ENCODE peak calls at places on chromosomes 12 and 14, in six cellular contexts. L is IMR-90, O is mesenchymal stem cell, U is neuronal stem cell, A is H9, K is H1. R is an unnamed sample.

GRCh38 chr14:65222434-65222833 is 120.1 kb upstream of the MAX start:
- DNase-seq in L (peak), O (peak), U (no peak), A (peak), K (peak), R (peak)

GRCh38 chr14:70358631-70359030 is 852 bp downstream of the COX16 start:
- DNase-seq in L (peak), O (no peak), U (no peak), A (no peak), K (no peak), R (no peak)

GRCh38 chr12:104721944-104722343 is 236.1 kb downstream of the SLC41A2 start:
- DNase-seq in L (no peak), O (no peak), U (no peak), A (no peak), K (no peak), R (no peak)

GRCh38 chr14:103078420-103078749 is 5.6 kb upstream of the LBHD2 start:
- DNase-seq in L (peak), O (peak), U (peak), A (peak), K (no peak), R (peak)

GRCh38 chr12:124938606-124939427 is 24.4 kb upstream of the UBC start:
- DNase-seq in L (peak), O (peak), U (no peak), A (peak), K (no peak), R (peak)

GRCh38 chr14:35004839-35005238 is 22.0 kb downstream of the SRP54 start:
- DNase-seq in L (no peak), O (no peak), U (no peak), A (no peak), K (no peak), R (no peak)

GRCh38 chr12:127431177-127431576 is 835.8 kb upstream of the TMEM132C start:
- DNase-seq in L (no peak), O (no peak), U (no peak), A (no peak), K (no peak), R (no peak)

GRCh38 chr12:6827437-6827894 is 741 bp upstream of the P3H3 start:
- DNase-seq in L (peak), O (peak), U (peak), A (peak), K (peak), R (peak)

GRCh38 chr12:51752490-51752889 is 96.0 kb downstream of the FIGNL2 start:
- DNase-seq in L (peak), O (peak), U (peak), A (no peak), K (no peak), R (peak)

GRCh38 chr14:44316647-44317432 is 190.2 kb downstream of the FSCB start:
- DNase-seq in L (peak), O (peak), U (no peak), A (no peak), K (no peak), R (peak)

GRCh38 chr12:32399373-32400113 is at the start of gene FGD4:
- DNase-seq in L (peak), O (peak), U (peak), A (peak), K (peak), R (peak)

GRCh38 chr12:54701940-54702592 is 53.9 kb upstream of the DCD start:
- DNase-seq in L (peak), O (peak), U (peak), A (no peak), K (no peak), R (peak)

GRCh38 chr12:51218607-51219161 is 822 bp upstream of the POU6F1 start:
- DNase-seq in L (no peak), O (no peak), U (no peak), A (peak), K (peak), R (peak)

GRCh38 chr14:88895116-88895515 is 70.7 kb downstream of the TTC8 start:
- DNase-seq in L (peak), O (peak), U (no peak), A (no peak), K (no peak), R (no peak)

GRCh38 chr12:119069029-119069731 is 87.8 kb downstream of the SRRM4 start:
- DNase-seq in L (no peak), O (no peak), U (no peak), A (no peak), K (no peak), R (peak)

GRCh38 chr12:108801736-108802665 is 55.4 kb downstream of the SSH1 start:
- DNase-seq in L (peak), O (peak), U (peak), A (peak), K (peak), R (peak)

GRCh38 chr14:62301911-62302310 is 539.7 kb downstream of the SNAPC1 start:
- DNase-seq in L (peak), O (peak), U (no peak), A (no peak), K (no peak), R (no peak)

GRCh38 chr14:64074961-64075619 is 219.1 kb downstream of the ESR2 start:
- DNase-seq in L (peak), O (peak), U (no peak), A (no peak), K (no peak), R (no peak)

GRCh38 chr14:89000007-89000942 is 175.8 kb downstream of the TTC8 start:
- DNase-seq in L (peak), O (peak), U (no peak), A (peak), K (no peak), R (peak)

GRCh38 chr12:57276935-57277563 is 26.1 kb upstream of the STAC3 start:
- DNase-seq in L (peak), O (peak), U (no peak), A (peak), K (no peak), R (peak)

GRCh38 chr14:71049435-71050147 is 142.3 kb downstream of the PCNX1 start:
- DNase-seq in L (peak), O (peak), U (no peak), A (no peak), K (no peak), R (no peak)

GRCh38 chr12:49969027-49969426 is 3.7 kb upstream of the AQP6 start:
- DNase-seq in L (no peak), O (no peak), U (no peak), A (no peak), K (no peak), R (no peak)

GRCh38 chr12:106588771-106589170 is 6.0 kb downstream of the RFX4 start:
- DNase-seq in L (no peak), O (no peak), U (no peak), A (no peak), K (no peak), R (no peak)

GRCh38 chr12:2640709-2641108 is 154.1 kb upstream of the FKBP4 start:
- DNase-seq in L (peak), O (peak), U (no peak), A (peak), K (no peak), R (peak)

GRCh38 chr14:89186850-89187376 is 230.1 kb downstream of the FOXN3 start:
- DNase-seq in L (peak), O (peak), U (no peak), A (no peak), K (no peak), R (peak)

GRCh38 chr12:120916561-120916960 is 12.4 kb upstream of the SPPL3 start:
- DNase-seq in L (no peak), O (no peak), U (no peak), A (no peak), K (no peak), R (no peak)

GRCh38 chr12:14773685-14774073 is 29.6 kb downstream of the WBP11 start:
- DNase-seq in L (no peak), O (no peak), U (no peak), A (no peak), K (no peak), R (no peak)

GRCh38 chr14:55094630-55095157 is 34.4 kb upstream of the LGALS3 start:
- DNase-seq in L (peak), O (peak), U (no peak), A (no peak), K (no peak), R (peak)

GRCh38 chr14:33733310-33733709 is 217.6 kb downstream of the EGLN3 start:
- DNase-seq in L (no peak), O (no peak), U (no peak), A (no peak), K (no peak), R (no peak)

GRCh38 chr14:102777711-102778615 is 714 bp downstream of the TRAF3 start:
- DNase-seq in L (peak), O (peak), U (no peak), A (peak), K (no peak), R (no peak)

GRCh38 chr14:65910108-65910507 is 497.6 kb downstream of the FUT8 start:
- DNase-seq in L (peak), O (peak), U (no peak), A (no peak), K (no peak), R (peak)

GRCh38 chr12:122021193-122021821 is 377 bp upstream of the BCL7A start:
- DNase-seq in L (no peak), O (peak), U (no peak), A (peak), K (peak), R (peak)

GRCh38 chr14:50871223-50871622 is 630 bp upstream of the ABHD12B start:
- DNase-seq in L (no peak), O (no peak), U (no peak), A (no peak), K (peak), R (no peak)

GRCh38 chr12:48996794-48997718 is 2.1 kb downstream of the DDN start:
- DNase-seq in L (peak), O (peak), U (no peak), A (peak), K (peak), R (peak)

GRCh38 chr12:54417712-54418440 is 1.2 kb downstream of the ITGA5 start:
- DNase-seq in L (no peak), O (peak), U (no peak), A (no peak), K (no peak), R (no peak)

DNA sequence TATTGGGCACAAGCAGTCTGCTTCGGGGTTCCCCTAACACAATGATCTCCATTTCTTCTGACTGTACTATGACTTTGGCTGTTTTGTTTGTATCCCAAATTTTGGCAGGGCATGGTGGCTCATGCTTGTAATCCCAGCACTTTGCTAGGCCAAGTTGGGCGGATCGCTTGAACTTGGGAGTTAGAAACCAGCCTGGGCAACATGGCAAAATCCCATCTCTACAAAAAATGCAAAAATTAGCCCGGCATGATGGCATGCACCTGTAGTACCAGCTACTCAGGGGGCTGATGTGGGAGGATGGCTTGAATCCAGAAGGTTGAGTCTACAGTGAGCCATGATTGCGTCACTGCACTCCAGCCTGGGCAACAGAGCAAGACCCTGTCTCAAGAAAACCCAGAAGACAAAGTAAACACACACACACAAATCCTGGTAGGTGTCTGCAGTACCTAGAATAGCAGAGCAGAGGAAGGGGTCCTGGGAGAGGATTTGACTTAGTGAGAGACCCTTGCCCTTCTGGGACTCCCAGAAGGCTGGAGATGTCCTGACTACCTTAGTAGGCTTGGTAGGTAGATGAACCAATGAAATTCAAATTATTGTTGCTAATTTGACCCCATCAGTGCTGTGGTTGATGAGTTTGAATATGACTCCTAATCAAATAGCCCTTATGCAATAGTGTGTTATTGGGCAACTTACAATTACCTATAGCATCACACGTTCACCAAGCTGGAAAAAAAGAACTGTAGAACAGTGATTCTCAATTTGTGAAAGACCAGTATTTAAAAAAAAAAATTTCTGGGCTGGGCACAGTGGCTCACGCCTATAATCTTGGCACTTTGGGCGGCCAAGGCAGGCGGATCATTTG is 6.8 kb upstream of the AEBP2 start:
- DNase-seq in L (no peak), O (no peak), U (no peak), A (no peak), K (no peak), R (no peak)
- H3K4ac ChIP-seq in L (peak), O (peak), U (no peak), A (peak), K (peak), R (peak)

DNA sequence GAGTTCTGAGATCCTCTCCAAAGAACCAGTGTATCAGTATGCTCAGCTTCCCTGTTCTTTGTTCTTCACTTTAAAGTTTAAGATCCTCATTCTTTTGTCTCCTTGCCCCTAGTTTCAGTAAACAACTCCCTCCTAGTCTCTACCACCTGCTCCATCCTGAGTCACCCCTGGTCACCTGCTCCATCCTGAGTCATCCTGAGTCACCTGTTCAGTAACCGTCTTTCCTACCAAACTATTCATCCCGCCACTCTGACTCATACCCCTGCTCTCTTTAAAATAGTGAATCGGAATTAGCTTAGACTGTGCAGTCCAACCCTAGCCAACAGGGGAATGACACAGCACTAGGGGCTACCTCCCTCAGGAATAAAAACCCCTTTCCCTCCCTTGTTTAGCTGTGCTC is 888.1 kb upstream of the MDGA2 start:
- DNase-seq in L (peak), O (no peak), U (no peak), A (peak), K (no peak), R (peak)
- H2BK15ac ChIP-seq in L (no peak), O (no peak), U (no peak), A (no peak), K (no peak), R (no peak)

DNA sequence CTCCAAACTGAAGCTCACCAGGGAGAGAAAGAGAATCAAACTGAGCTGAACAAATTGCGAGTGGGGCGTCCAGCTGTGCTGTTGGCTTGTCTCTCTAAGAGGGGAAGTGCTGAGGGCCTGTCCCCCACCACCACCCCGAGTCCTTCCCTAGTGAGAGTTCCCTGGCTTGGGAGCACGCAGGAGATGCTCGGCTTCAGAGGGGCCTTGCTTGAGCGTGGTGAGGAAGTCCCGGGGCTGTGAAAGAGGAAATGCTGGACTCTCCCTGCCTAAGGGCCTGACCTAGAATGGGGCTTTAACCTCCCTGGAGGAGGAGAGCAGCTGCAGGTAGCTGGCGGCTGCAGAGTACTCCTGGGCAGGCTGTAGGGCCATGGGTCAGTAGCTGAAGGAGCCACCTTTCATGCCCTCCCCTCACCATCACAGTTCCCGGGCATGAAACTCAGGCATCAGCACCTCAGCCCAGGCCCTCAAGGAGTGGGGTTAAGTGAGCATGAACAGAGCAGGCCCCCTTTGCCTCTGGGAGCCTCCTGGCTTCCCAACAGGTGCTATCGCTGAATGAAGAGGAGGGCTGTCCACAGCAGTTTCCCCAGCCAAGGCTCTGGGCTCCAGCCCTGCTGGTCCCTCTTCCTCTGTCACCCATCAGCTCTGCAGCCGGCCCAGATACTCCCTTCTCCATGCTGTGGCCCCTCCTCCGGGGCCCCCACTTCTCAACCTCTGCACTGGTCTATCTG is 184.5 kb downstream of the ZFP36L1 start:
- DNase-seq in L (no peak), O (no peak), U (no peak), A (no peak), K (no peak), R (no peak)
- H2BK5ac ChIP-seq in L (peak), O (no peak), U (peak), A (no peak), K (no peak), R (no peak)

DNA sequence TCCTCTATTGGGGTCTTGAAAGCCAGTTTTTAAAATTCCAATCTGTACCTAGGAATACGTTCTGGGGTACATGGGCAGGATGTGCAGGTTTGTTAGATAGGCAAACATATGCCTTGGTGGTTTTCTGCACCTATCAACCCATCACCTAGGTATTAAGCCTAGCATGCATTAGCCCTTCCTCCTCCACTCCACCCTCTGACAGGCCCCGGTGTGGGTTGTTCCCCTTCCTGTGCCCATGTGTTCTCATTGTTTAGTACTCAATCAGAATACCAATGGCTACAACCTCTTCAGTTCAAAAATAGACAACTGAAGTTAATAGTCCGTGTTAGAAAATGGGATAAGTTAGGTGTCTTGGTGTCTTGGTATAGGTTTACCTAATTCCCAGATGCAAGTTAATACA is 3.4 kb downstream of the NTS start:
- DNase-seq in L (no peak), O (no peak), U (no peak), A (no peak), K (no peak), R (no peak)
- H3K4ac ChIP-seq in L (no peak), O (no peak), U (no peak), A (no peak), K (no peak), R (no peak)

GRCh38 chr14:60884134-60884533 is 96.7 kb downstream of the TRMT5 start:
- DNase-seq in L (no peak), O (no peak), U (no peak), A (no peak), K (no peak), R (no peak)
- H2BK15ac ChIP-seq in L (no peak), O (no peak), U (no peak), A (no peak), K (no peak), R (no peak)

GRCh38 chr14:68514611-68515194 is 278.2 kb downstream of the ZFP36L1 start:
- DNase-seq in L (no peak), O (no peak), U (no peak), A (no peak), K (peak), R (peak)
- H2BK5ac ChIP-seq in L (no peak), O (no peak), U (no peak), A (no peak), K (no peak), R (no peak)

GRCh38 chr14:68634874-68635601 is 157.8 kb downstream of the ZFP36L1 start:
- DNase-seq in L (no peak), O (no peak), U (no peak), A (no peak), K (peak), R (no peak)

GRCh38 chr14:68638056-68638816 is 154.6 kb downstream of the ZFP36L1 start:
- DNase-seq in L (peak), O (no peak), U (no peak), A (peak), K (peak), R (no peak)

GRCh38 chr14:68636597-68636996 is 156.3 kb downstream of the ZFP36L1 start:
- DNase-seq in L (no peak), O (no peak), U (no peak), A (no peak), K (peak), R (no peak)

GRCh38 chr14:68638817-68639517 is 153.9 kb downstream of the ZFP36L1 start:
- DNase-seq in L (no peak), O (no peak), U (no peak), A (peak), K (peak), R (no peak)

GRCh38 chr14:68637106-68638021 is 155.5 kb downstream of the ZFP36L1 start:
- DNase-seq in L (peak), O (peak), U (no peak), A (no peak), K (peak), R (no peak)
- H3K4ac ChIP-seq in L (peak), O (peak), U (no peak), A (no peak), K (no peak), R (no peak)

GRCh38 chr14:20986811-20987210 is 3.0 kb upstream of the METTL17 start:
- DNase-seq in L (peak), O (peak), U (no peak), A (no peak), K (no peak), R (no peak)
- H2BK15ac ChIP-seq in L (peak), O (no peak), U (no peak), A (no peak), K (no peak), R (no peak)

GRCh38 chr12:90069711-90070110 is 361.1 kb upstream of the ATP2B1 start:
- DNase-seq in L (no peak), O (no peak), U (no peak), A (no peak), K (no peak), R (no peak)
- H2BK5ac ChIP-seq in L (no peak), O (no peak), U (no peak), A (no peak), K (no peak), R (no peak)

GRCh38 chr12:131233737-131234474 is 280.2 kb downstream of the ADGRD1 start:
- DNase-seq in L (no peak), O (no peak), U (no peak), A (no peak), K (no peak), R (no peak)

GRCh38 chr12:131231194-131231980 is 277.7 kb downstream of the ADGRD1 start:
- DNase-seq in L (no peak), O (no peak), U (no peak), A (no peak), K (no peak), R (no peak)

GRCh38 chr12:131230340-131231099 is 276.8 kb downstream of the ADGRD1 start:
- DNase-seq in L (no peak), O (no peak), U (no peak), A (no peak), K (no peak), R (no peak)

GRCh38 chr12:131226345-131227265 is 272.9 kb downstream of the ADGRD1 start:
- DNase-seq in L (no peak), O (no peak), U (no peak), A (peak), K (no peak), R (no peak)

GRCh38 chr12:131229426-131230339 is 276.0 kb downstream of the ADGRD1 start:
- DNase-seq in L (no peak), O (no peak), U (no peak), A (peak), K (peak), R (peak)
- H3K4ac ChIP-seq in L (no peak), O (no peak), U (no peak), A (no peak), K (peak), R (peak)

R was measured in mesendoderm.